ENCODE peak calls at places on chromosomes 11 and 22, in six cellular contexts. K is NCI-H1436; D is body of pancreas; V is M059J; W is Kasumi-1; H is activated T-cell treated with anti-CD3 and anti-CD28 coated beads, Interleukin-2, amount 50 U/mL, for 48 hours. U is an unnamed sample.

GRCh38 chr22:37259540-37260029 is 15.5 kb upstream of the RAC2 start:
- DNase-seq in K (no peak), D (no peak), V (no peak), W (peak; percentile 64), H (peak; percentile 48), U (no peak)

GRCh38 chr11:665707-666281 is 28.7 kb downstream of the DRD4 start:
- DNase-seq in K (no peak), D (peak; percentile 33), V (no peak), W (no peak), H (no peak), U (peak; percentile 91)

GRCh38 chr11:34439521-34440258 is 956 bp downstream of the CAT start:
- DNase-seq in K (no peak), D (no peak), V (no peak), W (no peak), H (no peak), U (no peak)

GRCh38 chr11:45341379-45341778 is 55.2 kb upstream of the SYT13 start:
- DNase-seq in K (no peak), D (no peak), V (no peak), W (no peak), H (no peak), U (no peak)

GRCh38 chr11:18372187-18372586 is 22.2 kb upstream of the LDHA start:
- DNase-seq in K (no peak), D (no peak), V (no peak), W (no peak), H (no peak), U (no peak)

GRCh38 chr11:21552910-21553309 is 640.0 kb upstream of the ANO5 start:
- DNase-seq in K (no peak), D (no peak), V (peak; percentile 9), W (no peak), H (no peak), U (no peak)

GRCh38 chr22:42473484-42474193 is 41.4 kb upstream of the NFAM1 start:
- DNase-seq in K (peak; percentile 49), D (peak; percentile 40), V (peak; percentile 58), W (peak; percentile 74), H (no peak), U (peak; percentile 55)

GRCh38 chr11:119489087-119489486 is 66.1 kb upstream of the THY1 start:
- DNase-seq in K (no peak), D (no peak), V (no peak), W (no peak), H (no peak), U (no peak)

GRCh38 chr11:72778535-72779494 is 15.0 kb downstream of the STARD10 start:
- DNase-seq in K (no peak), D (peak; percentile 86), V (no peak), W (no peak), H (no peak), U (no peak)

GRCh38 chr11:14012836-14013235 is 50.3 kb downstream of the SPON1 start:
- DNase-seq in K (no peak), D (no peak), V (peak; percentile 49), W (no peak), H (no peak), U (no peak)

GRCh38 chr11:34904421-34904950 is 11.7 kb downstream of the APIP start:
- DNase-seq in K (no peak), D (peak; percentile 54), V (no peak), W (no peak), H (no peak), U (no peak)

GRCh38 chr11:720642-721346 is 14.8 kb downstream of the EPS8L2 start:
- DNase-seq in K (peak; percentile 43), D (no peak), V (peak; percentile 43), W (no peak), H (peak; percentile 54), U (peak; percentile 27)

GRCh38 chr11:72411623-72412532 is 22.5 kb downstream of the CLPB start:
- DNase-seq in K (no peak), D (peak; percentile 67), V (no peak), W (peak; percentile 93), H (no peak), U (peak; percentile 69)

GRCh38 chr11:124837491-124837856 is 27.8 kb upstream of the ROBO3 start:
- DNase-seq in K (peak; percentile 20), D (peak; percentile 14), V (peak; percentile 79), W (peak; percentile 69), H (no peak), U (peak; percentile 53)

GRCh38 chr11:102486584-102486983 is 34.0 kb upstream of the TMEM123 start:
- DNase-seq in K (no peak), D (no peak), V (no peak), W (no peak), H (no peak), U (no peak)

GRCh38 chr22:38452373-38453064 is 2.5 kb downstream of the KCNJ4 start:
- DNase-seq in K (no peak), D (no peak), V (peak; percentile 42), W (no peak), H (no peak), U (peak; percentile 66)

GRCh38 chr11:126114486-126115252 is 52.0 kb upstream of the CDON start:
- DNase-seq in K (no peak), D (no peak), V (peak; percentile 35), W (no peak), H (no peak), U (no peak)

GRCh38 chr11:18390088-18390487 is 4.3 kb upstream of the LDHA start:
- DNase-seq in K (no peak), D (no peak), V (no peak), W (no peak), H (no peak), U (no peak)

GRCh38 chr11:1211838-1212237 is 11.0 kb upstream of the MUC5B start:
- DNase-seq in K (no peak), D (no peak), V (no peak), W (no peak), H (no peak), U (no peak)

GRCh38 chr11:75339685-75340409 is 11.6 kb downstream of the ARRB1 start:
- DNase-seq in K (peak; percentile 27), D (no peak), V (no peak), W (peak; percentile 73), H (no peak), U (no peak)

U was measured in G401.